ENCODE peak calls at places on chromosome 6, in six cellular contexts. T, I, Q, C, W and S are unnamed samples.

GRCh38 chr6:159031826-159032225 is 13.0 kb downstream of the TAGAP start:
- DNase-seq in W (no peak), C (no peak), I (no peak), Q (no peak), T (no peak), S (no peak)

GRCh38 chr6:89985744-89986493 is 91.7 kb downstream of the GJA10 start:
- DNase-seq in W (no peak), T (no peak), C (no peak), Q (no peak), I (peak; percentile 11), S (no peak)

GRCh38 chr6:110534731-110535164 is 58.3 kb upstream of the SLC22A16 start:
- DNase-seq in Q (no peak), W (no peak), T (no peak), C (no peak), I (no peak), S (no peak)

GRCh38 chr6:130282234-130282995 is 59.7 kb upstream of the SAMD3 start:
- DNase-seq in C (peak; percentile 9), Q (no peak), T (peak; percentile 19), W (no peak), I (no peak), S (no peak)

GRCh38 chr6:167662104-167662880 is 164.4 kb upstream of the AFDN start:
- DNase-seq in Q (no peak), T (no peak), C (no peak), W (no peak), I (no peak), S (no peak)

GRCh38 chr6:35568967-35569606 is 56.4 kb upstream of the TULP1 start:
- DNase-seq in Q (no peak), C (peak; percentile 16), I (no peak), T (no peak), W (no peak), S (peak; percentile 66)

GRCh38 chr6:163725008-163725941 is 310.8 kb downstream of the QKI start:
- DNase-seq in I (no peak), C (no peak), W (no peak), Q (no peak), T (no peak), S (no peak)

GRCh38 chr6:36337814-36338213 is 1.1 kb upstream of the BNIP5 start:
- DNase-seq in C (no peak), Q (no peak), I (no peak), T (no peak), W (no peak), S (no peak)

GRCh38 chr6:4426916-4427315 is 291.5 kb upstream of the ECI2 start:
- DNase-seq in T (no peak), C (no peak), I (no peak), Q (no peak), W (no peak), S (no peak)

GRCh38 chr6:26199057-26199772 is 112.0 kb downstream of the HFE start:
- DNase-seq in C (peak; percentile 97), Q (no peak), I (peak; percentile 73), W (no peak), T (peak; percentile 98), S (peak; percentile 70)

GRCh38 chr6:6438286-6438685 is 117.8 kb upstream of the F13A1 start:
- DNase-seq in W (no peak), C (no peak), I (no peak), T (no peak), Q (no peak), S (no peak)

GRCh38 chr6:34836451-34836850 is 44.6 kb downstream of the BLTP3A start:
- DNase-seq in Q (no peak), T (no peak), W (no peak), C (no peak), I (no peak), S (no peak)

GRCh38 chr6:157139054-157139708 is 184.1 kb downstream of the TMEM242 start:
- DNase-seq in C (peak; percentile 14), Q (peak; percentile 17), I (no peak), T (no peak), W (no peak), S (peak; percentile 73)

GRCh38 chr6:152206072-152206818 is 398.8 kb downstream of the ESR1 start:
- DNase-seq in Q (peak; percentile 6), I (peak; percentile 14), C (peak; percentile 17), W (peak; percentile 15), T (peak; percentile 37), S (peak; percentile 52)

GRCh38 chr6:113089056-113089455 is 741.9 kb downstream of the RFPL4B start:
- DNase-seq in C (peak; percentile 9), Q (no peak), W (peak; percentile 9), I (no peak), T (no peak), S (peak; percentile 61)

GRCh38 chr6:80607814-80608391 is 501.4 kb downstream of the BCKDHB start:
- DNase-seq in Q (no peak), W (no peak), I (no peak), C (no peak), T (no peak), S (no peak)

GRCh38 chr6:5085638-5086293 is 625 bp downstream of the PPP1R3G start:
- DNase-seq in C (no peak), Q (no peak), W (no peak), I (no peak), T (peak; percentile 70), S (peak; percentile 63)

DNA sequence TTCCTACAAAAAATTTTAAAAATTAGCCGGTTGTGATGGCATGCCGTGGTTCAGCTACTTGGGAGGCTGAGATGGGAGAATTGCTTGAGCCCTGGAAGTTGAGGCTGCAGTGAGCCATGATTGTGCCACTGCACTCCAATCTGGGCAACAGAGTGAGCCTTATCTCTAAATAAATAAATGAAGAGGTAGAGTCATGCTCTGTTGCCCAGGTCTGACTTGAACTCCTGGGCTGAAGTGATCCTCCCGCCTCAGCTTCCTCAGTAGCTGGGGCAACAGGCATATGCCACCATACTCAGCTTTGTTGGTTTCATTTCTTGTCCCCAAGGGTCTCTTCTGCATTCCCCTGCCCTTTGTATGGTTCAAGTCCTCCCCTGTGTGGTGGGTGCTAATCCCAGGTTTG is 17.0 kb downstream of the HSPA1B start:
- DNase-seq in T (no peak), Q (no peak), C (no peak), W (no peak), I (no peak), S (no peak)
- TF ChIP-seq JUN in T (no peak), Q (no peak), C (no peak), W (no peak), I (no peak), S (no peak)

GRCh38 chr6:14038636-14039035 is 78.9 kb upstream of the CD83 start:
- DNase-seq in T (no peak), I (no peak), Q (no peak), C (no peak), W (no peak), S (no peak)
- TF ChIP-seq JUN in T (no peak), I (no peak), Q (no peak), C (no peak), W (no peak), S (no peak)

GRCh38 chr6:85678000-85678601 is 35.4 kb upstream of the SYNCRIP start:
- DNase-seq in Q (no peak), I (no peak), W (no peak), T (no peak), C (no peak), S (no peak)
- TF ChIP-seq JUN in Q (no peak), I (no peak), W (no peak), T (no peak), C (no peak), S (no peak)

GRCh38 chr6:170179925-170180324 is 111.0 kb downstream of the DLL1 start:
- DNase-seq in T (no peak), C (no peak), Q (no peak), I (no peak), W (no peak), S (no peak)

GRCh38 chr6:170176621-170177382 is 114.1 kb downstream of the DLL1 start:
- DNase-seq in W (no peak), I (no peak), C (no peak), T (no peak), Q (peak; percentile 14), S (no peak)

GRCh38 chr6:170178561-170179477 is 112.1 kb downstream of the DLL1 start:
- DNase-seq in Q (no peak), C (no peak), W (no peak), I (no peak), T (peak; percentile 76), S (no peak)

GRCh38 chr6:170177383-170178265 is 113.3 kb downstream of the DLL1 start:
- DNase-seq in T (no peak), Q (no peak), W (no peak), I (no peak), C (no peak), S (no peak)

DNA sequence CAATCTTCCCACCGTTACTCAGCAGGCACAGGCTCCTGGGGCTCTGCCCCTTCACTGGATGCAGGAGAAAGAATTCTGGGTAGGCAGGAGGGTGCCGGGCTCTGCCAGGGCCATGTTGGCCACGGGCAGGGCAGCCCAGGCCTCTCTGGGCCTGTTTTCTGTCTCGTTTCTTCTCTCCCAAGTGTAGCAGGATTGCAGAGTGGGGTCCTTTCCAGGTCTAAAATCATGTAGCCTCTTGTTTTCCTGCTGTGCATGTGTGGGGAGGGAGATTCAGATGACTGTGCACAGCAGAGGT is 112.7 kb downstream of the DLL1 start:
- DNase-seq in I (no peak), C (no peak), Q (no peak), T (no peak), W (no peak), S (no peak)
- TF ChIP-seq JUN in I (no peak), C (no peak), Q (no peak), T (no peak), W (no peak), S (no peak)

DNA sequence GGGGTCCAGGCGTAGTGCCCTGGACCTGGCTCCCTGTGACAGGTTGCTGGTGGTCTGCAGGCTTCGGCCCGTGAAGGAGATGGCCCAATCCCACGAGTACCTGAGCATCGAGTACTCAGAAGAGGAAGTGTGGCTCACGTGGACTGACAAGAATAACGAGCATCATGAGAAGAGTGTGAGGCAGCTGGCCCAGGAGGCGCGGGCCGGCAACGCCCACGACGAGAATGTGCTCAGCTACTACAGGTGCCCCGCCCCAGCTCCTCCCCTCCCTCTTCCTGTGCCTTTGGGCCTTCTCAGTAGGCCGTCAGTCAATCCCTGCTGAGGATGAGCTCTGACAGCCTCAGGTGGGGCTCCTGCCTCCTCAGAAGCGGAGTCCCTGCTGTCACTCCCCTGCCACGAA is 42.6 kb downstream of the UQCC2 start:
- DNase-seq in I (peak; percentile 73), C (no peak), Q (peak; percentile 48), T (no peak), W (no peak), S (no peak)
- TF ChIP-seq JUN in I (no peak), C (no peak), Q (no peak), T (no peak), W (no peak), S (no peak)

DNA sequence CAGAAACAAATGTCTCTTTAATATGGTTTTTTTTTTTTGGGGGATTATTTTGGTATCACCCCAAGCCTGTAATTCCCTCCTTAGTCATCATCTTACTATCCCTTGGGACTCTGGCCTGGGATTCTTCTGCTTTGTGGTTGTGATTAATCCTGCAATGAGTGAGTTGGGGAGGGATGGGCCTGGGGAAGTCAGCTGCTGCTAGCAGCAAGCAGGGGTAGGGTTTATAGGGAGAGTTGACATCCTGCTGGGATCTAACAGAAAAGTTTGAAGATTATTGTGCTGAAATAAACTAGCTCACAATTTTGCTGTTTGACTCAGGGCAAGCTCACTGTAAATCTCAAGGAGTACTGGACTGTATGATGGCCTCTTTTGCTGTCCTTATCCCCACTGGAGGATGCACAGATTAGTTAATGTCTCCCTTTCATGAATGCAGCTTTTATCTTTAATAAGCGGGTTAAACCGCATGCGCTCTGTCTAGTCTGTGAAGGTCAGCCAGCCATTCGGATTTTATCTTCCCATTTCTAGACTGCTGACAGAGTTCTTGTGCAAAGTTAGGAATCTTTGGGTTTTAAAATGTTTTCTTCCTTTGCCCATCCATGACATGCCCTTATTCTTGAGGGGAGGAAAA is 83.4 kb downstream of the JARID2 start:
- DNase-seq in I (no peak), W (no peak), C (no peak), Q (no peak), T (no peak), S (no peak)
- TF ChIP-seq JUN in I (no peak), W (no peak), C (no peak), Q (no peak), T (no peak), S (no peak)